ENCODE peak calls at places on chromosomes 13 and 19, in five cellular contexts. L is ovary, R is gastrocnemius medialis, G is AG09309, A is left ventricle myocardium inferior. Q is an unnamed sample.

GRCh38 chr19:511101-511841 is 4.0 kb downstream of the TPGS1 start:
- DNase-seq in R (no peak), L (no peak), A (no peak), G (no peak), Q (peak; percentile 72)

GRCh38 chr13:51520524-51520923 is 63.7 kb upstream of the WDFY2 start:
- DNase-seq in R (no peak), G (no peak), L (no peak), A (no peak), Q (peak; percentile 79)

GRCh38 chr13:78621086-78621485 is 17.7 kb upstream of the POU4F1 start:
- DNase-seq in R (no peak), G (no peak), A (no peak), L (no peak), Q (no peak)

GRCh38 chr19:6272913-6273600 is 6.7 kb downstream of the MLLT1 start:
- DNase-seq in R (no peak), G (no peak), A (no peak), L (no peak), Q (no peak)

GRCh38 chr19:28148554-28148953 is 1064.4 kb downstream of the UQCRFS1 start:
- DNase-seq in R (no peak), L (no peak), G (no peak), A (no peak), Q (no peak)

GRCh38 chr13:94050686-94051085 is 428.8 kb downstream of the DCT start:
- DNase-seq in R (no peak), G (no peak), L (no peak), A (no peak), Q (no peak)

GRCh38 chr19:3369337-3370213 is 3.2 kb downstream of the NFIC start:
- DNase-seq in G (no peak), L (peak; percentile 73), A (peak; percentile 71), R (peak; percentile 67), Q (peak; percentile 44)

GRCh38 chr19:8393871-8394250 is 3.7 kb downstream of the RAB11B start:
- DNase-seq in G (no peak), R (no peak), L (no peak), A (no peak), Q (no peak)

GRCh38 chr19:41792513-41793413 is 3.6 kb upstream of the CEACAM3 start:
- DNase-seq in A (peak; percentile 27), R (no peak), G (peak; percentile 13), L (no peak), Q (peak; percentile 56)
- TF ChIP-seq CTCF in A (peak; percentile 51), R (no peak), G (peak; percentile 63), L (no peak), Q (peak; percentile 75)

GRCh38 chr13:98215508-98215907 is 38.4 kb upstream of the RNF113B start:
- DNase-seq in G (no peak), R (no peak), A (no peak), L (no peak), Q (no peak)
- H3K4me3 ChIP-seq in G (no peak overlapping the region), R (no peak overlapping the region), A (no peak overlapping the region), L (no peak overlapping the region), Q (no peak overlapping the region)

GRCh38 chr19:39307233-39307821 is 11.1 kb downstream of the IFNL1 start:
- DNase-seq in G (no peak), L (no peak), R (no peak), A (no peak), Q (no peak)

GRCh38 chr19:39306075-39306474 is 9.9 kb downstream of the IFNL1 start:
- DNase-seq in A (no peak), G (no peak), R (no peak), L (no peak), Q (no peak)

GRCh38 chr19:39310558-39311311 is 9.9 kb downstream of the LRFN1 start:
- DNase-seq in L (no peak), R (no peak), G (no peak), A (no peak), Q (no peak)

GRCh38 chr19:39308531-39309304 is 11.9 kb downstream of the LRFN1 start:
- DNase-seq in L (no peak), R (no peak), A (no peak), G (no peak), Q (no peak)

DNA sequence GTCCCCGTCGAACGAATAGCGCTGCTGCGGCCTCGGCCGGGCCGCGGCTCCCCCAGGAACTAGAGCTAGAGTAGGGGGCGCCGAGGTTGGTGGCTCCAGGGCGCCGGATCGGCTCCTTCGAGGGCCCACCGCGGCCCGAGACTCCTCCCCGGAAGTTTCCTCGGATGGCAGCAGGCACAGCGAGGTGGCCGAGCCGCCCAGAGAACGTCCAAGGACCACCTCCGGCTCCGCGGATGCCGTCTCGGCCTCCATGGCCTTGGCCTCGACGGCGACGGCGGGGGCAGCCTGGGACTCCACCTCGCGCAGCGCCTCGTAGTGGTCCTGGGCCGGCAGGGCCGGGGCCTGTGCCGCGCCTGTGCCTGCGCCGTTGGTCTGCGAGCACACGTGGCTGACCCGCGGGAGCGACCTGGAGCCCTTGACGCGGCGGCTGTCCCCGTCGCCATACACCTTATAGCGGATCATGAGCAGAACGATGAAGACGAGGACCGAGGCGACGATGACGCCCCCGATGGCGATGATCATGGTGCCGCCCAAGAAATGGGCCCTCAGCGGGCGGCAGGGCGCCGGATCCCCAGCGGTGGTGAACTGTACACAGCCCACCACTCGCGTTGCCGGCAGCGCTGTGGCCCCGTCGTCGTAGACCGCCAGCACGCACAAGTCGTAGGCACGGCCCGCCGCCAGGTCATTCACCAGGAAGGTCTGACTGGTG is 11.8 kb downstream of the IFNL1 start:
- DNase-seq in A (no peak), R (no peak), L (no peak), G (no peak), Q (no peak)
- TF ChIP-seq CTCF in A (no peak), R (no peak), L (no peak), G (no peak), Q (no peak)

GRCh38 chr13:91313581-91313980 is 33.9 kb upstream of the MIR17HG start:
- DNase-seq in A (no peak), R (no peak), L (no peak), G (no peak), Q (no peak)

GRCh38 chr13:91313103-91313502 is 34.4 kb upstream of the MIR17HG start:
- DNase-seq in L (no peak), R (no peak), A (no peak), G (no peak), Q (peak; percentile 34)

GRCh38 chr13:91308299-91308698 is 39.2 kb upstream of the MIR17HG start:
- DNase-seq in A (no peak), R (no peak), G (no peak), L (no peak), Q (no peak)

GRCh38 chr13:91312324-91312723 is 35.2 kb upstream of the MIR17HG start:
- DNase-seq in L (no peak), G (no peak), A (no peak), R (no peak), Q (no peak)

DNA sequence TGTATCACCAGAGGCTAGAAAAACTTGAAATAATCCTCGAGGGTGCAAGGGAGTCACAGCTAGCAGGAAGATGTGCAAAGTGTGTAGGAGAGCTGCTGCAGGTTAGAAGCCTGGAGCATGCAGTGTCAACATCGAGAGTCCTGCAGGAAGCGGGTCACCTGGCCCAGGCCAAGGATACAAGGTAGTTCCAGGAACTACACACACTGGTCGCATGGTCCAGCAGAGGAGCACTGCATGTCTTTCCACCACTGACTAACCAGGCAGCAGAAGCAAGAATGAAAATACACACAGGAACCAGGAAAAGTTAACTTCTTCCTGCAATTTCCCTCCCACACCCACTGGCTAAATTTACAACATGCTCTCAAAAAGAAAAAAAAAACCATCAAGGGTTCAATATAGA is 36.0 kb upstream of the MIR17HG start:
- DNase-seq in R (no peak), L (no peak), A (no peak), G (no peak), Q (no peak)
- H3K4me3 ChIP-seq in R (no peak overlapping the region), L (no peak overlapping the region), A (no peak overlapping the region), G (no peak overlapping the region), Q (no peak overlapping the region)

DNA sequence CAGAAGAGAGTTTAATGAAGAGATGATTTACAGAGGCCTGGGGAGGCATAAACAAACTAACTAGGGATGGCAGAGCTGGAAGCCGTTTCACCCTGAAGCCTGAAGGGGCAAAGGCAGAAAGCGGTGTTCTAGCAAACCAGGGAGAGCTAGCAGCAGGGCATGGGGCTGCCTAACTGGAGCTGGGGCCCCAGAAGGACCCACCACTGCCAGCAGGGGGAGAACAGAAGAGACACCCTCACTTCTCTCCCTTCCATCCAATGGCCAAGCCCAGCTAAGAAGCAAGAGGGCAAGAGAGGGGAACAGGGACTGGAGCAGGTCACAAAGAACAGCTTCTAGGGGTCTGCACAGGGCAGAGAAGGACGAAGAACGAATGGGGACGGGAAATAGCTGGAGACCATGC is 195.5 kb downstream of the KATNAL1 start:
- DNase-seq in R (no peak), G (no peak), L (no peak), A (no peak), Q (no peak)
- TF ChIP-seq CTCF in R (no peak), G (peak; percentile 24), L (no peak), A (no peak), Q (peak; percentile 27)

GRCh38 chr19:48443731-48444128 is 2.1 kb upstream of the GRWD1 start:
- DNase-seq in A (no peak), L (no peak), G (no peak), R (no peak), Q (no peak)
- H3K4me3 ChIP-seq in A (peak overlapping the region; percentile 96), L (no peak overlapping the region), G (no peak overlapping the region), R (peak overlapping the region; percentile 94), Q (no peak overlapping the region)